ENCODE peak calls at places on chromosome 17, in nine cellular contexts. F is HCT116; Q is CD8-positive, alpha-beta memory T cell; G is T follicular helper cell; V is stimulated activated CD4-positive, alpha-beta T cell treated with anti-CD3 and anti-CD28 coated beads, Interleukin-12 subunit alpha, Interleukin-12 subunit beta, amount 100 ng/mL, for 4 hours; L is NCI-H1105 treated with DMSO at 0.1 percent for 48 hours; P is heart left ventricle; R is HEK293T; D is HFFc6. J is an unnamed sample.

GRCh38 chr17:64412944-64413381 is 22.3 kb upstream of the PECAM1 start:
- DNase-seq in Q (no peak), V (no peak), G (no peak), R (no peak), D (no peak), L (no peak), F (no peak), P (no peak), J (no peak)

GRCh38 chr17:6712058-6712853 is 913 bp downstream of the SLC13A5 start:
- DNase-seq in L (no peak), Q (no peak), D (no peak), P (no peak), V (no peak), G (no peak), R (no peak), F (no peak), J (no peak)

GRCh38 chr17:51230306-51230705 is 29.5 kb downstream of the MBTD1 start:
- DNase-seq in L (no peak), D (no peak), Q (no peak), P (no peak), G (no peak), F (no peak), V (no peak), R (no peak), J (no peak)

GRCh38 chr17:71975998-71976649 is 144.7 kb upstream of the SOX9 start:
- DNase-seq in G (no peak), V (no peak), L (no peak), R (no peak), D (peak), Q (no peak), P (peak), F (no peak), J (no peak)

GRCh38 chr17:29363716-29364115 is 26.4 kb upstream of the TAOK1 start:
- DNase-seq in R (no peak), Q (no peak), L (no peak), G (no peak), D (no peak), P (no peak), V (no peak), F (no peak), J (no peak)

GRCh38 chr17:82239926-82240505 is 11.2 kb downstream of the SLC16A3 start:
- DNase-seq in F (no peak), V (no peak), P (peak), G (no peak), D (no peak), R (no peak), Q (no peak), L (no peak), J (no peak)

GRCh38 chr17:7634384-7634783 is 4.4 kb downstream of the SHBG start:
- DNase-seq in G (no peak), P (peak), Q (no peak), L (peak), D (peak), V (no peak), R (peak), F (no peak), J (no peak)

GRCh38 chr17:17063546-17064122 is 21.4 kb downstream of the MPRIP start:
- DNase-seq in G (no peak), P (peak), L (peak), Q (no peak), F (no peak), D (no peak), V (no peak), R (no peak), J (no peak)

GRCh38 chr17:42553161-42553818 is 567 bp downstream of the HSD17B1 start:
- DNase-seq in P (peak), R (peak), Q (no peak), D (no peak), V (no peak), L (no peak), G (no peak), F (no peak), J (no peak)